ENCODE peak calls at places on chromosomes 11 and 22, in seven cellular contexts. G is body of pancreas, X is H54, A is EL, R is RPMI7951, U is NCI-H1105, O is HTR-8/SVneo. F is an unnamed sample.
A peak's percentile ranks its signal among the peaks of the same experiment; 100 is the strongest.

GRCh38 chr22:36291831-36292740 is 39.2 kb downstream of the APOL1 start:
- DNase-seq in R (no peak), U (no peak), O (no peak), X (no peak), G (no peak), A (no peak), F (no peak)

GRCh38 chr11:34830648-34831047 is 85.5 kb downstream of the APIP start:
- DNase-seq in O (no peak), A (peak; percentile 13), G (no peak), R (peak; percentile 40), X (no peak), U (no peak), F (no peak)

GRCh38 chr11:78350101-78350645 is 67.4 kb downstream of the GAB2 start:
- DNase-seq in A (peak; percentile 18), R (peak; percentile 28), O (no peak), X (no peak), G (no peak), U (no peak), F (no peak)

GRCh38 chr11:1937616-1938342 is 9.4 kb upstream of the MRPL23 start:
- DNase-seq in G (no peak), U (no peak), A (no peak), O (no peak), X (no peak), R (no peak), F (no peak)

GRCh38 chr22:19244600-19245352 is 46.7 kb downstream of the CLTCL1 start:
- DNase-seq in A (no peak), G (no peak), X (no peak), O (no peak), R (no peak), U (no peak), F (no peak)

GRCh38 chr11:8812438-8812837 is 98.6 kb upstream of the AKIP1 start:
- DNase-seq in U (no peak), A (peak; percentile 20), G (peak; percentile 58), X (no peak), R (peak; percentile 77), O (no peak), F (no peak)

GRCh38 chr11:16603890-16604783 is 134.3 kb upstream of the C11orf58 start:
- DNase-seq in G (peak; percentile 76), A (peak; percentile 55), R (no peak), X (no peak), O (no peak), U (no peak), F (peak; percentile 5)

GRCh38 chr22:36741204-36741793 is 34.6 kb downstream of the IFT27 start:
- DNase-seq in O (no peak), U (no peak), A (peak; percentile 24), R (peak; percentile 37), G (no peak), X (peak; percentile 22), F (peak; percentile 10)

GRCh38 chr11:762421-763072 is 14.7 kb downstream of the GATD1 start:
- DNase-seq in O (peak; percentile 66), A (peak; percentile 96), U (no peak), G (peak; percentile 35), X (peak; percentile 98), R (peak; percentile 85), F (peak; percentile 35)

F was measured in dermis blood vessel endothelial cell.